ENCODE peak calls at places on chromosomes 5 and 9, in seven cellular contexts. J is IMR-90, U is adrenal gland, A is heart left ventricle, Y is NB4, D is GM12878, W is spleen. H is an unnamed sample.

GRCh38 chr9:128836509-128837145 is 7.0 kb upstream of the SPOUT1 start:
- DNase-seq in J (no peak), U (no peak), A (no peak), Y (no peak), D (no peak), W (peak), H (no peak)

GRCh38 chr9:105138306-105138801 is 106.1 kb upstream of the SLC44A1 start:
- DNase-seq in J (no peak), U (no peak), A (peak), Y (no peak), D (no peak), W (no peak), H (no peak)

GRCh38 chr5:33755216-33755615 is 136.6 kb downstream of the ADAMTS12 start:
- DNase-seq in J (peak), U (no peak), A (no peak), Y (no peak), D (no peak), W (no peak), H (no peak)

GRCh38 chr5:72871358-72872024 is 55.0 kb downstream of the TNPO1 start:
- DNase-seq in J (peak), U (no peak), A (no peak), Y (no peak), D (no peak), W (no peak), H (no peak)

GRCh38 chr5:108059334-108059733 is 322.6 kb downstream of the FBXL17 start:
- DNase-seq in J (no peak), U (no peak), A (no peak), Y (no peak), D (no peak), W (no peak), H (no peak)

GRCh38 chr5:16225927-16226326 is 46.3 kb upstream of the MARCHF11 start:
- DNase-seq in J (no peak), U (no peak), A (no peak), Y (no peak), D (no peak), W (no peak), H (no peak)

GRCh38 chr9:16213781-16214515 is 656.5 kb downstream of the BNC2 start:
- DNase-seq in J (peak), U (peak), A (peak), Y (no peak), D (no peak), W (no peak), H (peak)

GRCh38 chr9:36945999-36946398 is 88.1 kb downstream of the PAX5 start:
- DNase-seq in J (no peak), U (no peak), A (no peak), Y (no peak), D (no peak), W (no peak), H (no peak)

GRCh38 chr5:82257247-82257646 is 20.9 kb downstream of the RPS23 start:
- DNase-seq in J (no peak), U (no peak), A (no peak), Y (no peak), D (no peak), W (no peak), H (no peak)

GRCh38 chr5:141841376-141841775 is 36.8 kb downstream of the PCDH1 start:
- DNase-seq in J (no peak), U (no peak), A (peak), Y (no peak), D (no peak), W (no peak), H (no peak)

GRCh38 chr5:127609016-127609415 is 39.9 kb upstream of the CTXN3 start:
- DNase-seq in J (no peak), U (no peak), A (no peak), Y (no peak), D (no peak), W (no peak), H (no peak)

GRCh38 chr9:130330202-130330601 is 64.6 kb downstream of the HMCN2 start:
- DNase-seq in J (no peak), U (no peak), A (no peak), Y (no peak), D (no peak), W (no peak), H (no peak)

GRCh38 chr5:163705983-163706771 is 200.8 kb downstream of the MAT2B start:
- DNase-seq in J (peak), U (no peak), A (no peak), Y (no peak), D (no peak), W (no peak), H (no peak)

GRCh38 chr9:134379774-134380431 is 53.6 kb downstream of the RXRA start:
- DNase-seq in J (no peak), U (peak), A (no peak), Y (no peak), D (no peak), W (no peak), H (no peak)

GRCh38 chr5:60492958-60493357 is 207.0 kb downstream of the DEPDC1B start:
- DNase-seq in J (peak), U (no peak), A (no peak), Y (peak), D (no peak), W (no peak), H (no peak)

GRCh38 chr5:138986186-138986775 is 111.1 kb upstream of the LRRTM2 start:
- DNase-seq in J (no peak), U (no peak), A (no peak), Y (no peak), D (no peak), W (no peak), H (no peak)

GRCh38 chr9:133787749-133788015 is 49.5 kb upstream of the SARDH start:
- DNase-seq in J (no peak), U (no peak), A (no peak), Y (peak), D (peak), W (peak), H (no peak)

GRCh38 chr5:84384604-84385575 is at the start of gene EDIL3:
- DNase-seq in J (peak), U (no peak), A (peak), Y (peak), D (no peak), W (peak), H (no peak)

GRCh38 chr9:131505012-131505411 is 2.3 kb downstream of the POMT1 start:
- DNase-seq in J (no peak), U (no peak), A (no peak), Y (no peak), D (no peak), W (no peak), H (no peak)

GRCh38 chr9:13070612-13071595 is 208.6 kb downstream of the MPDZ start:
- DNase-seq in J (no peak), U (no peak), A (no peak), Y (no peak), D (no peak), W (no peak), H (no peak)

GRCh38 chr5:103424453-103425205 is 138.0 kb downstream of the NUDT12 start:
- DNase-seq in J (peak), U (no peak), A (no peak), Y (no peak), D (no peak), W (no peak), H (no peak)

GRCh38 chr5:150448960-150449490 is 514 bp downstream of the RPS14 start:
- DNase-seq in J (no peak), U (no peak), A (no peak), Y (no peak), D (no peak), W (no peak), H (no peak)

GRCh38 chr5:107501965-107502691 is 168.6 kb downstream of the EFNA5 start:
- DNase-seq in J (peak), U (no peak), A (no peak), Y (peak), D (no peak), W (no peak), H (no peak)

GRCh38 chr9:14348241-14349140 is 34.5 kb upstream of the NFIB start:
- DNase-seq in J (no peak), U (no peak), A (no peak), Y (no peak), D (no peak), W (no peak), H (no peak)

GRCh38 chr9:101587644-101588043 is 7.1 kb downstream of the PPP3R2 start:
- DNase-seq in J (peak), U (no peak), A (no peak), Y (no peak), D (no peak), W (no peak), H (no peak)

GRCh38 chr5:29796018-29796417 is 1397.5 kb upstream of the CDH6 start:
- DNase-seq in J (no peak), U (no peak), A (no peak), Y (no peak), D (no peak), W (no peak), H (no peak)

GRCh38 chr5:157600252-157600651 is 24.7 kb upstream of the ADAM19 start:
- DNase-seq in J (no peak), U (no peak), A (no peak), Y (no peak), D (no peak), W (no peak), H (no peak)

GRCh38 chr5:52840286-52841050 is 52.8 kb downstream of the ITGA1 start:
- DNase-seq in J (peak), U (peak), A (no peak), Y (no peak), D (no peak), W (no peak), H (no peak)

GRCh38 chr9:112174965-112175795 is at the start of gene SUSD1:
- DNase-seq in J (no peak), U (peak), A (peak), Y (peak), D (no peak), W (peak), H (no peak)
- TF ChIP-seq POLR2A in J (no peak), U (peak), A (no peak), Y (no peak), D (no peak), W (no peak), H (no peak)

DNA sequence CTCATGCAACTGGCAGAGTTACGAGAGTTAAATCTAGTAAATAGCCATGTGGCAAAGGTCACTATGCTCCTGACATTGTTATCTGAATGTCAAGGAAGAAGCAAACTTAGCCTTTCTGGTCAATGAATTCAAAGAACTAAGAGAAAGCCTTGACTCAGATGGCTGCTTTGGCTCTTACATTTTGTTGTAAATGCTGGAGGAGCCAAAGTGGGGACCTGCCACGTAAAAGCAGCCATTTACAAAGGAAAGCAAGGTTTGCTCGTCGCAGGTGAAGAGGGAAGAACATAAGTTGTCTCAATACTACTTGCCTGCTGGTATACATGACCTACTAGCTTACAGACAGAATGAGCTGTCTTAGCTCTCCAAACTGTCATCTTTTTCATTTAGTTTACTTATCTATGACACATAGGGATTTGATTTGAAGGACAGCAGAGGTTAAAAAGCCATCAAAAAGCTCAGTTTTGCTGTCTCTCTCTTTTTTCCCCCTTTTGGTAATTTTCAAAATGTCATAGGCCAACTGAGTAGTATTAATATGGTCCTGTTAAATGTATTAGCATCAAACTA is 1052.8 kb upstream of the DMAC1 start:
- DNase-seq in J (no peak), U (no peak), A (no peak), Y (no peak), D (no peak), W (no peak), H (no peak)
- H3K4me3 ChIP-seq in J (no peak), U (no peak), A (no peak), Y (no peak), D (no peak), W (no peak), H (no peak)

GRCh38 chr9:125361837-125362531 is 100.4 kb downstream of the GAPVD1 start:
- DNase-seq in J (peak), U (no peak), A (no peak), Y (peak), D (no peak), W (no peak), H (no peak)
- TF ChIP-seq CTCF in J (peak), U (peak), A (no peak), Y (peak), D (peak), W (no peak), H (no peak)

GRCh38 chr5:10726179-10726912 is 34.7 kb downstream of the DAP start:
- DNase-seq in J (peak), U (no peak), A (no peak), Y (no peak), D (no peak), W (no peak), H (no peak)

GRCh38 chr5:10724799-10725507 is 36.1 kb downstream of the DAP start:
- DNase-seq in J (peak), U (peak), A (peak), Y (no peak), D (no peak), W (no peak), H (no peak)

GRCh38 chr5:10725636-10726035 is 35.4 kb downstream of the DAP start:
- DNase-seq in J (no peak), U (no peak), A (no peak), Y (no peak), D (no peak), W (no peak), H (no peak)

GRCh38 chr5:10728679-10729078 is 32.4 kb downstream of the DAP start:
- DNase-seq in J (no peak), U (no peak), A (no peak), Y (no peak), D (no peak), W (no peak), H (no peak)

DNA sequence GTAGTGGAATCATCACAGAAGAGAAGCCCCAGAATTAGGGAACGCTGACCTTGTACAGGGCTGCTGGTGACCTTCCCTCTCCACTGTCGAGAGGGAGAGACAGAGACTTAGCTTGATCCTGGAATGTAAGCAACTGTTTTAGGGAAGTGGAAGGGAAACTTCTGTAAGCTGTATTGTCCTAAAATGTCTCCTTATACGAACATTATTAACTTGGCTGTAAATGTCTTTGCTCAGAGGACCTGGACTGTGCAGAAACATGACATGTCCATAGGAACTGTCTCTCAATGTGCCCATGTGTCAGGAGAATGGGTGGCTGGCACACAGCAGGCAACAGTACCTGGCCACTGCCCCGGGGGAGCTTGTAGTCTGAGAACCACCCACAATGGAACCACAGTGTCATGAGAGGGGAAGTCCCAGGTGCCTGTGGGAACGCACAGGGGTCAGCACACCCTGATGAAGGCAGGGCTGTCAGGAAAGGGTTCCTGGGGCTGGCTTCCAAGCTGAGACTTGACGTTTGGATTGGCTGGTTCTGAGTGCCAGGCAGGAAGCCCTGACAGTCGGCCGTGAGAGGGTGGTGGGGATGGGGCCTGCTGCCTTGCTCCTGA is 34.0 kb downstream of the DAP start:
- DNase-seq in J (no peak), U (no peak), A (no peak), Y (no peak), D (no peak), W (no peak), H (no peak)
- TF ChIP-seq POLR2A in J (no peak), U (no peak), A (no peak), Y (no peak), D (no peak), W (no peak), H (no peak)

GRCh38 chr9:19456996-19457693 is 48.3 kb downstream of the ACER2 start:
- DNase-seq in J (peak), U (peak), A (peak), Y (peak), D (peak), W (no peak), H (peak)
- H3K4me3 ChIP-seq in J (peak), U (no peak), A (peak), Y (no peak), D (peak), W (no peak), H (no peak)

GRCh38 chr9:121717141-121717749 is 65.8 kb downstream of the DAB2IP start:
- DNase-seq in J (no peak), U (no peak), A (no peak), Y (no peak), D (no peak), W (no peak), H (no peak)

GRCh38 chr9:121713400-121714070 is 62.1 kb downstream of the DAB2IP start:
- DNase-seq in J (no peak), U (no peak), A (no peak), Y (no peak), D (no peak), W (no peak), H (no peak)

GRCh38 chr9:121714873-121715272 is 63.4 kb downstream of the DAB2IP start:
- DNase-seq in J (no peak), U (no peak), A (no peak), Y (no peak), D (no peak), W (no peak), H (no peak)

GRCh38 chr9:121711281-121711680 is 59.8 kb downstream of the DAB2IP start:
- DNase-seq in J (no peak), U (no peak), A (no peak), Y (peak), D (no peak), W (no peak), H (no peak)

GRCh38 chr9:121714075-121714705 is 62.8 kb downstream of the DAB2IP start:
- DNase-seq in J (no peak), U (no peak), A (no peak), Y (no peak), D (no peak), W (no peak), H (no peak)
- TF ChIP-seq CTCF in J (no peak), U (no peak), A (no peak), Y (no peak), D (no peak), W (no peak), H (no peak)

H was measured in lower leg skin.